ENCODE peak calls at places on chromosomes 12 and 14, in five cellular contexts. H is body of pancreas, S is IMR-90, G is stomach, J is HL-60. X is an unnamed sample.

GRCh38 chr14:73714656-73715081 is 485 bp upstream of the PNMA1 start:
- DNase-seq in H (no peak), S (peak; percentile 42), G (no peak), J (no peak), X (no peak)

GRCh38 chr14:68559949-68560348 is 232.9 kb downstream of the ZFP36L1 start:
- DNase-seq in H (no peak), S (no peak), G (no peak), J (no peak), X (no peak)

GRCh38 chr14:89185919-89186849 is 230.8 kb downstream of the FOXN3 start:
- DNase-seq in H (no peak), S (peak; percentile 88), G (no peak), J (no peak), X (no peak)

GRCh38 chr12:130316269-130316668 is 21.4 kb upstream of the PIWIL1 start:
- DNase-seq in H (no peak), S (no peak), G (no peak), J (no peak), X (no peak)

GRCh38 chr14:98912655-98913054 is 359.3 kb downstream of the BCL11B start:
- DNase-seq in H (no peak), S (no peak), G (no peak), J (no peak), X (no peak)

GRCh38 chr12:15664491-15664890 is 124.7 kb downstream of the EPS8 start:
- DNase-seq in H (no peak), S (peak; percentile 56), G (no peak), J (no peak), X (no peak)

GRCh38 chr12:57085999-57086950 is 2.6 kb upstream of the NAB2 start:
- DNase-seq in H (peak; percentile 65), S (peak; percentile 83), G (peak; percentile 37), J (no peak), X (no peak)

GRCh38 chr12:32091696-32092095 is 15.0 kb upstream of the BICD1 start:
- DNase-seq in H (no peak), S (no peak), G (no peak), J (no peak), X (no peak)

GRCh38 chr12:77231548-77231947 is 166.2 kb upstream of the E2F7 start:
- DNase-seq in H (peak; percentile 69), S (peak; percentile 55), G (peak; percentile 92), J (no peak), X (no peak)

GRCh38 chr12:131795064-131795463 is 33.1 kb upstream of the MMP17 start:
- DNase-seq in H (no peak), S (no peak), G (no peak), J (no peak), X (no peak)

GRCh38 chr12:9039397-9039977 is 50.1 kb downstream of the KLRG1 start:
- DNase-seq in H (peak; percentile 39), S (peak; percentile 40), G (no peak), J (no peak), X (no peak)

GRCh38 chr12:40435251-40435650 is 210.5 kb downstream of the LRRK2 start:
- DNase-seq in H (no peak), S (no peak), G (no peak), J (no peak), X (no peak)

GRCh38 chr14:49961270-49962222 is 68.7 kb downstream of the ARF6 start:
- DNase-seq in H (no peak), S (peak; percentile 32), G (no peak), J (no peak), X (no peak)

GRCh38 chr12:19530631-19531020 is 91.3 kb downstream of the AEBP2 start:
- DNase-seq in H (no peak), S (peak; percentile 17), G (no peak), J (no peak), X (no peak)

GRCh38 chr14:100476012-100476822 is 111.0 kb downstream of the BEGAIN start:
- DNase-seq in H (peak; percentile 91), S (peak; percentile 98), G (peak; percentile 42), J (no peak), X (no peak)

GRCh38 chr14:69716483-69717187 is 50.3 kb upstream of the SRSF5 start:
- DNase-seq in H (no peak), S (peak; percentile 92), G (no peak), J (peak; percentile 66), X (no peak)
- TF ChIP-seq CTCF in H (no peak), S (no peak), G (no peak), J (no peak), X (no peak)

DNA sequence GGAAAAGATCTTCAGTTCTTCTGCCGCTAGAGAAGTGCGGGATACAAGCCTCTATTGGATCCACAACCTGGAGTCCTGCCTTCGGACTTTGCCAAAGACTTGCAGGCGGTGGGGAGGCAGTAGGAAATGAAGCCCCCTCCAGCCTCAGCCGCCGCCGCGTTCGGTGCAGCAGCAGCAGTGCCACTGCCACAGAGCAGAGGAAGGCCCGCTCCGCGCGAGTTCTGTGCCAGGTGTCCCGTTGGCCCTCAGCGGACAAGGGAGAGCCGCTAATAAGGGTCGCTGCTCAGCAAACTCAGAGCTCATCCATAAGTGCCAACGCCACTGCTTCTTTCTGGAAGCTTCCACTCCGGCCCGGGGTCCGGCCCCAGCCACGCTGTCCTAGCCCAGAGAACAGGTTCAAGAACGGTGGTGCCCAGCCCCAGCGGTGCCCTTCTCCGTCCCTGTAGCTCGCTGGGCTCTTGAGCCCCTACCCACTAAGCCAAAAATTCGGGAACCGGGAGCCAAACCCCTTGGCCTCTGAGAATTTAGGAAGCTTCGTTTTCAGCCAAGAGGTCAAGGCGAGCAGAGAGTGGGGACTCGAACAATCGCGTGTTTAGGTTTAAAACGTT is 6.4 kb downstream of the SIX1 start:
- DNase-seq in H (no peak), S (no peak), G (no peak), J (no peak), X (no peak)
- H3K27me3 ChIP-seq in H (peaks cover 77% of the 10 kb centered on the region), S (no peaks in the 10 kb centered on the region), G (peaks cover 97% of the 10 kb centered on the region), J (peaks cover 81% of the 10 kb centered on the region), X (peaks cover 99% of the 10 kb centered on the region)

DNA sequence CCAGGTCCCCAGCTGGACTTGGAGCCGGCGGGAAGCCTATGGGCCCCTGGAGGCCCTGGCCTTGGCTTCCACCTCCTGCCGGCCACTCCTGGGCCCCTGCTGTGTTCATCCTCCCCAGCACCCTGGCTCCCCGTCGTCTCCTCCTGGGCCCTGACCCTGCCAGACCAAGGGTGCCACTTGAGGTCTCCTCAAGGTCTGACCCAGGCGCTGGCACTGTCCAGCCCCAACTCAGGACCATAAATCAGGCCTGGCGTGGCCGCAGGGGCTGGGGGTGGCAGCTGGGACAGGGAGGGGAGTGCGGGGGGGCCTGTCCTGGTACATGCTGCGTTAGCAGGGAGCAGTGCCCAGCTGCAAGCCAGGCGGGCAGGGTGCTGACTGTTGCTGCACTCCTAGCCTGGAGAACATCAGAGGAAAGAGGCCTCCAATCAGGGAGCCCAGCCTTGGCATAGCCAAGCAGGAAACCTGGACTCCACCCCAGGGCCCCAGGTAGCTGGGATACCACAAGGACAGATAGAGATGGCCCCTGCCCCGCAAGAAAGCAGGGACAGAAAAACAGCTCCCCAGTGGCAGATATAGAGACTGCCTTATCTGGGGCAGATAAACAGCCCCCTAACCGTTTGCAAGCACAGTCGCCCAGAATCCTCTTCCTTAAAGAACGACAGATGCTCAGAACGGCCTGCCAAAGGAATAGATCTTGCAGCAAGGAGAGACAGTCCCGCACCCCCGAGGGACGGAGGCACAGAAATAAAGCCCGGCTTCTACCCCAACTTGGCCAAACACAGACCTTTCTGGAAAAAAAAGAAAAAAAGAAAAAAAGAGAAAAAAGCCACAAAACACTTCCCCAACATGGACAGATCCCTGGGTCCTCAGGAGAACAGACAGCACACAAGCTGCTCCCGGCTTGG is 6.4 kb upstream of the ATG101 start:
- DNase-seq in H (peak; percentile 57), S (no peak), G (no peak), J (no peak), X (no peak)
- H3K27ac ChIP-seq in H (peak overlapping the region; percentile 55), S (peak overlapping the region; percentile 93), G (peak overlapping the region; percentile 69), J (no peak overlapping the region), X (no peak overlapping the region)

GRCh38 chr12:122123051-122123760 is 44.6 kb downstream of the MLXIP start:
- DNase-seq in H (peak; percentile 74), S (peak; percentile 66), G (peak; percentile 73), J (peak; percentile 21), X (peak; percentile 66)
- TF ChIP-seq CTCF in H (peak; percentile 83), S (peak; percentile 79), G (peak; percentile 60), J (peak; percentile 57), X (peak; percentile 95)

DNA sequence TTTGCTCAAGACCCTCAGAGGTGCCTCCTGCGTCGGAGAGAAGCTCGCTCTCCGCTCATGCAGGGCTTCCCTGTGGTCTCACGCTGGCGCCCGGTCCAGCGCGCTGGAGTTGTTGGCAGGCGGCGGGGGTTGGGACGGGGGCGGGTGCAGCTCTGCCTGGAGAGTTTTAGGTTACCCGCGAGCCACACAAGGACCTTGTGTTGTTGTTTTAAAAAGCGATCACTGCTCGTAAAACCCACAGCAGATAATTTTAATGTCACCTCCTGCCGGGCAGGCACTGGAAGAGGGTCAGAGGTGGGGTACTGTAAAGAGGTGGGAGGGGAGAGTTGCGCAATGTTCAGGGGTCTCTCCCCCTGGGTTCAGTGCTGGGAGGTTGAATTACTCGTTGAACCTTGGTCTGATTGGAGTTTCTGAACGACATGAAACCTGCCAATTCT is 853 bp downstream of the SMOC1 start:
- DNase-seq in H (peak; percentile 37), S (peak; percentile 29), G (no peak), J (no peak), X (no peak)
- H3K27me3 ChIP-seq in H (no peaks in the 10 kb centered on the region), S (peaks cover 2% of the 10 kb centered on the region), G (peaks cover 25% of the 10 kb centered on the region), J (no peaks in the 10 kb centered on the region), X (peaks cover 44% of the 10 kb centered on the region)

GRCh38 chr12:41932470-41932991 is 212.1 kb downstream of the GXYLT1 start:
- DNase-seq in H (peak; percentile 50), S (no peak), G (peak; percentile 63), J (no peak), X (peak; percentile 0)
- H3K27ac ChIP-seq in H (no peak overlapping the region), S (no peak overlapping the region), G (peak overlapping the region; percentile 46), J (peak overlapping the region; percentile 42), X (no peak overlapping the region)